ENCODE peak calls at places on chromosome 12, in six cellular contexts. Z is PC-3; A is CD8-positive, alpha-beta T cell; I is skeletal muscle cell; L is BE2C; N is pancreas. G is an unnamed sample.

GRCh38 chr12:130375888-130376287 is 38.2 kb downstream of the PIWIL1 start:
- DNase-seq in Z (no peak), A (no peak), I (no peak), L (no peak), N (no peak), G (no peak)

GRCh38 chr12:2998789-2999264 is 39.6 kb downstream of the TEAD4 start:
- DNase-seq in Z (no peak), A (no peak), I (peak), L (no peak), N (peak), G (no peak)

GRCh38 chr12:104218935-104219334 is 3.4 kb downstream of the TXNRD1 start:
- DNase-seq in Z (peak), A (no peak), I (no peak), L (no peak), N (no peak), G (no peak)

GRCh38 chr12:14442221-14442881 is 76.9 kb downstream of the ATF7IP start:
- DNase-seq in Z (no peak), A (no peak), I (peak), L (no peak), N (no peak), G (no peak)

GRCh38 chr12:42807766-42808165 is 218.2 kb upstream of the PRICKLE1 start:
- DNase-seq in Z (no peak), A (no peak), I (no peak), L (no peak), N (no peak), G (no peak)

GRCh38 chr12:54173066-54173726 is 15.6 kb downstream of the SMUG1 start:
- DNase-seq in Z (peak), A (no peak), I (no peak), L (peak), N (peak), G (no peak)

GRCh38 chr12:47825239-47825639 is 5.5 kb upstream of the HDAC7 start:
- DNase-seq in Z (peak), A (no peak), I (no peak), L (no peak), N (no peak), G (no peak)

GRCh38 chr12:45490232-45490881 is 239.1 kb upstream of the ARID2 start:
- DNase-seq in Z (peak), A (no peak), I (no peak), L (no peak), N (no peak), G (no peak)

GRCh38 chr12:101592448-101592847 is 2.3 kb upstream of the MYBPC1 start:
- DNase-seq in Z (no peak), A (no peak), I (no peak), L (no peak), N (no peak), G (no peak)

GRCh38 chr12:47864646-47865235 is 40.1 kb downstream of the VDR start:
- DNase-seq in Z (no peak), A (no peak), I (no peak), L (no peak), N (no peak), G (no peak)

GRCh38 chr12:131013118-131013517 is 59.4 kb downstream of the ADGRD1 start:
- DNase-seq in Z (no peak), A (no peak), I (no peak), L (no peak), N (no peak), G (no peak)

GRCh38 chr12:96197503-96198272 is 3.5 kb downstream of the ELK3 start:
- DNase-seq in Z (peak), A (no peak), I (peak), L (no peak), N (no peak), G (peak)

GRCh38 chr12:18074001-18074400 is 16.0 kb downstream of the RERGL start:
- DNase-seq in Z (peak), A (no peak), I (no peak), L (no peak), N (no peak), G (no peak)

GRCh38 chr12:11717533-11717961 is 68.1 kb downstream of the ETV6 start:
- DNase-seq in Z (no peak), A (no peak), I (peak), L (no peak), N (no peak), G (peak)

DNA sequence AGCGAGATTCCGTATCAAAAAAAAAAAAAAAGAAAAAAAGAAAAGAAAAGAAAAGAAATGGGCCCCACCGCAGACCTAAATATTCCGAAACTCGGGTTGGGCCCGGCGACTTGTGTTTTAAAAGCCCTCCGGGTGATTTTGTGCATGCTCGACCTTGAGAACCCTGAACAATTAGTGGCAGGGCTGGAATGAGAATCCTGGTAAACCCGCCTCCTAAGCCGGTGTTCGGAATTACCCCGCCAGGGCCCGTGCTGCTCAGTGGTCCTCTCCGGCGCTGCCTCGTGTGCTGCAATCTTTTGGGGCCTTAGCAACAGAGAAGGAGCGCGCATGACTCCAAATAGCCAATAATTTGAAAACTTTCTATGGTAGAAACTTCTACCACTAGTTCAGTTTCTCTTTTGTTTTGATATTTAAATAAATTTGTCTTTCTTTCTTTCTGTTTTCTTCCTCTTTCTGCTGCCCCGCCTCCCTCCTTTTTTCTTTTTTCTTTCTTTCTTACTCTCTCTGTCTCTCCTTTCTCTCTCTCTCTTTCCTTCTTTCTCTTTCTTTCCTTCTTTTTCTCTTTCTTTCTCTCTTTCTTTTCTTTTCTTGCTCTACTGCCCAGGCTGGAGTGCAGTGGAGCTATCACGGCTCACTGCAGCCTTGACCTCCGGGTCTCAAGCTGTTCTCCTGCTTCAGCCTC is 1.5 kb upstream of the GALNT6 start:
- DNase-seq in Z (no peak), A (no peak), I (no peak), L (no peak), N (no peak), G (no peak)
- H3K4me3 ChIP-seq in Z (peak), A (no peak), I (no peak), L (peak), N (peak), G (peak)

DNA sequence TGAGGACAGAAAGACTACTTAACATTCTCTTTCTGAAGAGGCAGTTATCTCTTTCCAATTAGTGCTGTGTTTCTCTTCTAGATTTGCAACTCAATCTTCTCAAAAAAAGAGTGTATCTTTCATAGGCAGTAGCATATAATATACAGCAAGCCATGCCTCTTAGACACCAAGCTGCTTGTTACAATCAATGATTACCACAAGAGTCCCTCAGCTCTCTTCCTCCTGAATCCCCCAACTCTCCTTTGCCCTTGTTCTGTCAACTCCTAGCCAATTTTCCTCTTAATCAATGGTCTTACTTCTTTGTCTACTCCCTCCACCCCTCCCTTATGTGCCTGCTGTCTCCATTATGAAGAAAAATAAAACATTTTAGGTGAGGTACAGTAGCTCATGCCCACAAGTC is 2.6 kb downstream of the TMTC1 start:
- DNase-seq in Z (no peak), A (no peak), I (no peak), L (no peak), N (no peak), G (no peak)
- H3K4me3 ChIP-seq in Z (no peak), A (no peak), I (peak), L (no peak), N (no peak), G (no peak)

DNA sequence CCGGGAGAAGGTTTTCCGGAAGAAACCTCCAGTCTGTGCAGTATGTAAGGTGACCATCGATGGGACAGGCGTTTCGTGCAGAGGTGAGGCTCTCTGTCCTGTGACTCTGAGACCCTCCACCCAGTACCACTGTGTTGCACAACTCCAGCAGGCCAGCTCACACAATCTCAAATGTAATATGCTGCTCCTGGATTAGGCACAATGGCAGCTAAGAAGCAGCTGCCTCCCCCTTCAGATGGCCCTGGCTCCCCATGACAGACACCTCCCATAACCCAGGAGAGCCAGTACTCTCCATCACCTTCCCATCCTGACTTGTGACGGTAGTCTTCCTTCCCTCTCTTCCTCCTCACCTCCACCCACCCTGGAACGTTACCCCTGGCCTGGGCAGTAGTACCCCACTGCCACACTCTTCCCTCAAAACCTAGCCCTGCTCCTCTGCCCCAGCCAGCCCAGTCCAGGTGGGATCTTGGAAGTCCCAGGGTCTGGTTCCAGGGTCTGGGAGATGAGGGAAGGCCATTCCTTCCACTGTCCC is 2.1 kb downstream of the TNS2 start:
- DNase-seq in Z (no peak), A (no peak), I (no peak), L (no peak), N (no peak), G (no peak)
- H3K4me3 ChIP-seq in Z (peak), A (no peak), I (peak), L (no peak), N (peak), G (peak)

GRCh38 chr12:55720071-55720564 is at the start of gene RDH5:
- DNase-seq in Z (peak), A (no peak), I (peak), L (no peak), N (no peak), G (no peak)
- H3K4me3 ChIP-seq in Z (peak), A (no peak), I (peak), L (no peak), N (no peak), G (peak)

GRCh38 chr12:55814257-55814656 is 3.3 kb downstream of the SARNP start:
- DNase-seq in Z (no peak), A (no peak), I (no peak), L (no peak), N (no peak), G (no peak)

GRCh38 chr12:55806982-55807381 is 10.5 kb downstream of the SARNP start:
- DNase-seq in Z (no peak), A (no peak), I (no peak), L (no peak), N (no peak), G (no peak)

GRCh38 chr12:55812088-55812487 is 5.4 kb downstream of the SARNP start:
- DNase-seq in Z (no peak), A (no peak), I (no peak), L (no peak), N (no peak), G (no peak)

DNA sequence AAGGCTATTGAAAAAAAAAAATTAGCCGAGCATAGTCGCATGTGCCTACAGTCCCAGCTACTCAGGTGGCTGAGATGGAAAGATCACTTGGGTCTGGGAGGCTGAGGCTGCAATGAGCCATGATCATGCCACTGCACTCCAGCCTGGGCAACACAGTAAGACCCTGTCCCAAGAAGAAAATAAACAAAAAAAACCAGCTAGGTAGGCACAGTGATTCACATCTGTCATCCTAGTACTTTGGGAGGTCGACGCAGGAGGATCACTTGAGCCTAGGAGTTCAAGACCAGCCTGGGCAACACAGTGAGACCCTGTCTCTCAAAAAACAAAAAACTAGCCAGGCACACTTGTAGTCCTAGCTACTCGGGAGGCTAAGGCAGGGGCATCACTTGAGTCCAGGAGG is 8.2 kb downstream of the SARNP start:
- DNase-seq in Z (no peak), A (no peak), I (no peak), L (no peak), N (no peak), G (no peak)
- H3K4me3 ChIP-seq in Z (no peak), A (no peak), I (no peak), L (no peak), N (no peak), G (no peak)